ENCODE peak calls at places on chromosomes 3 and 15, in seven cellular contexts. A, U, Y, N, F, Z and P are unnamed samples.

GRCh38 chr3:129015388-129016105 is 14.4 kb downstream of the EFCC1 start:
- DNase-seq in A (no peak), U (peak), Y (no peak), N (no peak), F (no peak), Z (peak), P (no peak)

GRCh38 chr3:125386811-125387210 is 11.7 kb upstream of the ZNF148 start:
- DNase-seq in A (no peak), U (no peak), Y (peak), N (no peak), F (no peak), Z (no peak), P (no peak)

GRCh38 chr3:157329541-157329940 is 107.1 kb upstream of the PTX3 start:
- DNase-seq in A (no peak), U (no peak), Y (no peak), N (no peak), F (no peak), Z (no peak), P (no peak)

GRCh38 chr3:160225181-160226025 is at the start of gene C3orf80:
- DNase-seq in A (peak), U (peak), Y (no peak), N (peak), F (peak), Z (peak), P (peak)

GRCh38 chr3:104846270-104846669 is 520.4 kb upstream of the ALCAM start:
- DNase-seq in A (no peak), U (no peak), Y (no peak), N (no peak), F (no peak), Z (no peak), P (no peak)

GRCh38 chr15:77819841-77820728 is 187.4 kb upstream of the LINGO1 start:
- DNase-seq in A (no peak), U (no peak), Y (no peak), N (no peak), F (no peak), Z (no peak), P (no peak)

GRCh38 chr3:51706021-51706485 is 815 bp upstream of the GRM2 start:
- DNase-seq in A (no peak), U (no peak), Y (no peak), N (no peak), F (no peak), Z (no peak), P (no peak)

GRCh38 chr3:8625991-8626390 is 18.6 kb downstream of the SSUH2 start:
- DNase-seq in A (no peak), U (no peak), Y (no peak), N (no peak), F (no peak), Z (no peak), P (no peak)

GRCh38 chr3:12831582-12831866 is 9.8 kb downstream of the RPL32 start:
- DNase-seq in A (no peak), U (no peak), Y (no peak), N (no peak), F (no peak), Z (no peak), P (no peak)

GRCh38 chr15:41891946-41892345 is 1.9 kb downstream of the SPTBN5 start:
- DNase-seq in A (no peak), U (no peak), Y (no peak), N (peak), F (no peak), Z (no peak), P (no peak)

GRCh38 chr3:32843504-32844321 is 25.9 kb downstream of the TRIM71 start:
- DNase-seq in A (no peak), U (no peak), Y (no peak), N (no peak), F (no peak), Z (no peak), P (no peak)

GRCh38 chr15:40510201-40510600 is 39.4 kb downstream of the CHST14 start:
- DNase-seq in A (no peak), U (no peak), Y (no peak), N (no peak), F (no peak), Z (no peak), P (no peak)

GRCh38 chr15:61092387-61093157 is 136.5 kb downstream of the RORA start:
- DNase-seq in A (no peak), U (no peak), Y (no peak), N (no peak), F (no peak), Z (no peak), P (no peak)

GRCh38 chr3:127568604-127569003 is 21.9 kb downstream of the TPRA1 start:
- DNase-seq in A (no peak), U (no peak), Y (no peak), N (peak), F (no peak), Z (no peak), P (no peak)

GRCh38 chr15:58864602-58865419 is 68.7 kb downstream of the SLTM start:
- DNase-seq in A (no peak), U (peak), Y (no peak), N (no peak), F (peak), Z (no peak), P (peak)

GRCh38 chr3:312170-312569 is 115.6 kb downstream of the CHL1 start:
- DNase-seq in A (no peak), U (no peak), Y (no peak), N (peak), F (no peak), Z (no peak), P (no peak)

GRCh38 chr3:136889947-136890346 is 27.9 kb downstream of the NCK1 start:
- DNase-seq in A (no peak), U (no peak), Y (no peak), N (no peak), F (no peak), Z (no peak), P (no peak)

GRCh38 chr15:44102675-44103254 is 92.3 kb downstream of the FRMD5 start:
- DNase-seq in A (no peak), U (no peak), Y (peak), N (no peak), F (no peak), Z (no peak), P (no peak)

GRCh38 chr3:89032331-89033063 is 74.9 kb upstream of the EPHA3 start:
- DNase-seq in A (no peak), U (no peak), Y (no peak), N (no peak), F (no peak), Z (no peak), P (no peak)